ENCODE peak calls at places on chromosomes 1 and 21, in four cellular contexts. T is mucosa of descending colon, H is stomach, N is bronchial epithelial cell. P is an unnamed sample.

GRCh38 chr1:84995484-84996334 is 1.2 kb downstream of the MCOLN2 start:
- DNase-seq in T (no peak), H (no peak), N (no peak), P (no peak)

GRCh38 chr1:30386145-30386926 is 337.0 kb downstream of the MATN1 start:
- DNase-seq in T (no peak), H (no peak), N (no peak), P (no peak)

GRCh38 chr1:199123615-199124014 is 484.8 kb downstream of the PTPRC start:
- DNase-seq in T (no peak), H (no peak), N (no peak), P (peak)

GRCh38 chr1:231192620-231193163 is 30.8 kb downstream of the TRIM67 start:
- DNase-seq in T (no peak), H (peak), N (no peak), P (no peak)

GRCh38 chr1:13588946-13589345 is 5.3 kb downstream of the PDPN start:
- DNase-seq in T (no peak), H (no peak), N (peak), P (no peak)

GRCh38 chr1:7265771-7266371 is 480.6 kb downstream of the CAMTA1 start:
- DNase-seq in T (peak), H (peak), N (peak), P (no peak)

GRCh38 chr1:240337795-240338194 is 246.1 kb downstream of the FMN2 start:
- DNase-seq in T (no peak), H (no peak), N (peak), P (peak)

GRCh38 chr1:12132078-12132477 is 34.7 kb upstream of the TNFRSF1B start:
- DNase-seq in T (no peak), H (no peak), N (peak), P (no peak)

GRCh38 chr1:44249543-44249942 is 36.3 kb downstream of the DMAP1 start:
- DNase-seq in T (no peak), H (no peak), N (no peak), P (no peak)

GRCh38 chr1:232303221-232303620 is 326.7 kb downstream of the SIPA1L2 start:
- DNase-seq in T (no peak), H (no peak), N (peak), P (no peak)

GRCh38 chr1:77416692-77417450 is 135.1 kb downstream of the AK5 start:
- DNase-seq in T (no peak), H (no peak), N (peak), P (no peak)

GRCh38 chr1:225691377-225691776 is 38.5 kb upstream of the ENAH start:
- DNase-seq in T (no peak), H (no peak), N (peak), P (no peak)

GRCh38 chr1:63619558-63619957 is 26.3 kb downstream of the PGM1 start:
- DNase-seq in T (no peak), H (no peak), N (no peak), P (no peak)
- H3K4me3 ChIP-seq in T (no peak), H (no peak), N (no peak), P (no peak)

DNA sequence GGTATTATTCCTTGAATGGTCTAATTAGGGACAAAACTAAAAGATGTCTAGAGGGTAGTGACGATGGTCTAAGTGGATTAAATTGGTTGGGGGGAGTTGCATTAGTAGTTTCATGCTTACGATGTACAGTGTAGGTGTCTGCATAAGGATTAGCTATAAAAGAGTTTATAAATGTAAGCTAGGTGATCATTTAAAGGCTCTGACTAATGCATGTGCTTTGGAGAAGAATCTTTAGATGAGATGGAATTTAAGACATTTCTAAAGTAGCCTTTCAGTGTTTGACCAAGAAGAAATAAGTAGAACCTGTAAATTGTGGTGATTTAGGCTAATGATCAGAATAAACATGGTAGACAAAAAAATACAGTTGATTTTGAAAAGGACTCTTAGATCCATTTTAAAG is 7.4 kb downstream of the SYT14 start:
- DNase-seq in T (no peak), H (no peak), N (no peak), P (no peak)
- TF ChIP-seq CTCF in T (no peak), H (no peak), N (no peak), P (no peak)

GRCh38 chr21:33817663-33818433 is 97.8 kb downstream of the ATP5PO start:
- DNase-seq in T (no peak), H (no peak), N (no peak), P (no peak)
- H3K4me3 ChIP-seq in T (no peak), H (no peak), N (no peak), P (no peak)

GRCh38 chr21:34824314-34824713 is 155.5 kb downstream of the CLIC6 start:
- DNase-seq in T (no peak), H (no peak), N (no peak), P (no peak)

GRCh38 chr21:34822957-34823356 is 154.2 kb downstream of the CLIC6 start:
- DNase-seq in T (no peak), H (no peak), N (peak), P (no peak)

GRCh38 chr21:34821717-34822116 is 152.9 kb downstream of the CLIC6 start:
- DNase-seq in T (no peak), H (no peak), N (no peak), P (no peak)

GRCh38 chr21:34820051-34820450 is 151.3 kb downstream of the CLIC6 start:
- DNase-seq in T (no peak), H (no peak), N (peak), P (no peak)

DNA sequence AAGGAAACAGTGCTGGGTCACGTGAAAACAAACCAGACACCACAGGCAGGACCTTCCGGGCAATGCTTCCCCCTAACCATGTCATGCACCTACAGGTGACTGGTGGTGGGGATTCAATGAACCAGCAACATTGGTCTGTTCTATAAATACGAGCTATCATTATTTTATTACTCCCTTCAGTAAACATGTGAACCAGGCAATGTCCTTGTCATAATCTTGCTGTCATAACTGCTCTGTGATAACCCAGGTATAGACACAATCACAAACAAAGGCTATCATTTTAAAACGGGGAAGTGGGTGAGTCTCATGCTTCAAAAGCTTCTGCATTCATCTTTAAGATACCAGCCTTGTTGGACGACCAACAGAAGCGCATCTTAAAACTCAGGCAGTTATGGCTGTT is 153.4 kb downstream of the CLIC6 start:
- DNase-seq in T (no peak), H (no peak), N (no peak), P (no peak)
- TF ChIP-seq CTCF in T (no peak), H (no peak), N (no peak), P (no peak)

DNA sequence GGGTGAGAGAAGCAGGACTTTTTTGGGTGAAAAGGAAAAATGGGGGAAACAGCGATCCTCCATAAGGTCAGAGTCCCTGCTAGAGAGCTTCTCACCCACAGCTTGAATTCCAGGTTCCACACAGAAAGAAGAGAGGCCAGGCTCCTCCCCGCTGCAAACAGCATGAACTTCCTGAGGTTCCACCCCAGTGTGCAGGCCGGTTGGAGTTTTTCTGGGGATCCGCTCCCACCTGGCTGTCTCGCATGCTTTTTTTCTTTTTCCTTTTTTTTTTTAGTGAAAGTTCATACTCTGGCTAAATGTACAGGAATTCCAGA is 595.1 kb upstream of the ZP4 start:
- DNase-seq in T (no peak), H (no peak), N (no peak), P (no peak)
- H3K4me3 ChIP-seq in T (no peak), H (no peak), N (peak), P (no peak)

DNA sequence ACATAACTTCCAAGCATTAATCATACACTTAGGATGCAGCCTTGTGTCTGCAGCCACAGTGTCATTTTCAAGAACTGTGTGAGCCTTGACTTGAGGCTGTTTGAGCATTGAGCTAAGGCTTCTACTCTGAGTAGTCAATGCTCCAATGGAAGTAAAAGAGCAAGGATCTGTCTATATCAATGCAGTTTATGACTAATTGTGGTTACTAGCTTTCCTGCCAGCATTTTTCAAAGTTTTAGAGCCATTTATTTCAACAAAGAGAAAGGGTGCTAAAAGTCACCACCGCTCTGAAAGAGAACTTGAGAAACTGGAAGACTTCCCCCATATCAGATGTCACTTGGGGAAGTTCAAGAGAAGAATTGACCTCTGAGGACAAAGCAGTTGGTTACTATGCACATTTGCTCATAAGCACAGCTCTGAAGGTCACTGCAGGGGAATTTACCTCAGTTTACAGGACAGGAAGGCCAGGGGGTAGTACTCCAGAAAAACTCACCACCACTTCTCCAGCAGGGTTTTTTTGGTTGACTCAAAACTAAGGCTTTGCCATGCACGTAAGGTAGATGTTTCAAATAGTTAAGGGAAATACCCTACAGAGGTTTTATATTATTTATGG is 24.5 kb upstream of the RGS1 start:
- DNase-seq in T (no peak), H (no peak), N (peak), P (no peak)
- TF ChIP-seq CTCF in T (no peak), H (no peak), N (no peak), P (no peak)

DNA sequence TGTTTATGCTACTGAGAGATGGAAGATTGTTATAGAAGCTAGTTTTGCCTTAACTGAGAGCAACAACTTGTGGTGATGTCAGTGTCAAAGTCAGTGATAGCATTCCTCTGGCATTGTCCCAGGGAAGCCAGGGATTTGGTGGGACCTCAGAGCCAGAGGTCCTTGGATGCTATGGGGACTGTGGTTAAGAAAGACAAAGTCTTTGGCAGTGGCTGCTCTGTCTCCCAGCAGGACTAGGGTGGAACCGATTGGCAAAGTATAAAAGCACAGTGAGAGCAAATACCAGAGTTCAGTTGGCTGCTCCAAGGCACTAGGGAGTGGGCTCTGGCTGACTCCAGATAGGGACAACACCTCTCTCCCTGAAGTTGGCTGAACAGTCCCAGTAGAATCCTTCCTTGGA is 104.8 kb downstream of the GDAP2 start:
- DNase-seq in T (no peak), H (no peak), N (no peak), P (no peak)
- H3K4me3 ChIP-seq in T (no peak), H (no peak), N (no peak), P (no peak)

DNA sequence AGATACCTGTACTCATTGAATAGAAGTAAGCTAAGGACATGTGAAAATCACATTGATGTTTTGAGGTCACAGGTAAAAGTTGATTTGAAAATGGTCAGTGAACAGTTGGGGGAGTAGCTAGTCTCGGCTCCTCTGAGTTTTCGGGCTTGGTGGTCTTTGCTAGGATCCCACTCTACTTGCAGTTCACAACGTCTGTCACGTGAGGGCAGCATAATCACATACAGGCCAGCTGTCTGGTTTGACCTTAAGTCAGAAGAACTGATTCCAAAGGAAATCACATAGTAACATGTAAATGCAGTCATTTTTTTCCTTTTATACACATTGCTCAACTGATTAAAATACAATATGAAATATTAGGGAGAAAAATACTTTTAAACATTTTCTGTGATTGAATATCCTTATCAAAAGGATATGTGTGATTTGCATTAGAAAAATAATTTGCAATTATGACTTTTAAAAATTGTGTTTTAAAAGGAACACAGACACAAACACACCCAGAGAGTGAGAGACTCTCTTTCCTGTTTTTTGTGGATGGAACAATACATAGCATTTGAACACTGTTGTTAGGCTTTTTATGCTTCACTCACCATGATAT is 21.8 kb upstream of the PDC start:
- DNase-seq in T (no peak), H (peak), N (peak), P (no peak)
- TF ChIP-seq CTCF in T (peak), H (peak), N (peak), P (peak)

DNA sequence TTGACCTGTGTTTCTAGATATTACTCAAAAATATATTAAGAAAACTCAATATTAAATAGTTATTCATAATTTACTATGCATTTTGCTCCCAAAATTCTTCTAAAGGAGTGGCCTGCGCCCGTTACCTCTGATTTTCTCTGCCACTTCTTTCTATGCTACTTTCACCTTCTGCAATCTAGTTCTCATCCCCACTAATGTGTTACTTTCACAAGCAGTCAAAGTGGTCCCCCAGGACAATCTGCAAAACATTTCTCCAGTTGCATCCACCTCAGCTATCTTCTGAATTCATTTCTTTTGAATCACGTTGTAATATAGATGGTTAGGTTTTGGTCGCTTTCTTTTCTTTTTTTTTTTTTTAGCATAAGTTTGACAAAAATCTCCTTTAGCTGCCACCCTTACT is 13.4 kb downstream of the INSL5 start:
- DNase-seq in T (no peak), H (no peak), N (no peak), P (no peak)
- H3K4me3 ChIP-seq in T (no peak), H (no peak), N (no peak), P (no peak)

P was measured in AG04449.